ENCODE peak calls at places on chromosomes 13 and 19, in four cellular contexts. C is IMR-90, W is MCF 10A, U is esophagus squamous epithelium. F is an unnamed sample.

GRCh38 chr19:1985588-1986356 is 29.7 kb downstream of the BTBD2 start:
- DNase-seq in U (no peak), W (no peak), C (no peak), F (no peak)

GRCh38 chr19:51259348-51260245 is 8.7 kb downstream of the SIGLECL1 start:
- DNase-seq in W (peak), U (no peak), C (peak), F (peak)

GRCh38 chr13:80830431-80830830 is 489.5 kb upstream of the SPRY2 start:
- DNase-seq in C (no peak), U (no peak), W (peak), F (no peak)

GRCh38 chr19:35154535-35155406 is at the start of gene FXYD5:
- DNase-seq in W (peak), U (no peak), C (peak), F (peak)

GRCh38 chr13:47890146-47890814 is 110.8 kb downstream of the SUCLA2 start:
- DNase-seq in W (peak), U (no peak), C (no peak), F (no peak)

GRCh38 chr13:27194895-27195764 is 23.5 kb upstream of the USP12 start:
- DNase-seq in U (no peak), W (peak), C (peak), F (no peak)

GRCh38 chr19:17737690-17738153 is 13.6 kb upstream of the FCHO1 start:
- DNase-seq in U (no peak), C (peak), W (no peak), F (no peak)

GRCh38 chr13:73335226-73335625 is 276.4 kb downstream of the KLF5 start:
- DNase-seq in W (peak), C (peak), U (no peak), F (no peak)

GRCh38 chr13:31012285-31013024 is 80.0 kb downstream of the TEX26 start:
- DNase-seq in W (peak), C (peak), U (no peak), F (no peak)
- TF ChIP-seq CTCF in W (peak), C (peak), U (no peak), F (no peak)

GRCh38 chr19:32063601-32064000 is 281.8 kb upstream of the ZNF507 start:
- DNase-seq in C (no peak), U (no peak), W (no peak), F (no peak)
- TF ChIP-seq CTCF in C (no peak), U (no peak), W (no peak), F (no peak)

GRCh38 chr19:14375055-14375581 is 6.1 kb upstream of the ADGRE5 start:
- DNase-seq in C (no peak), W (no peak), U (peak), F (peak)
- TF ChIP-seq CTCF in C (no peak), W (no peak), U (no peak), F (no peak)

GRCh38 chr19:5996598-5997320 is 18.8 kb upstream of the RANBP3 start:
- DNase-seq in W (no peak), U (no peak), C (no peak), F (no peak)

GRCh38 chr19:5995606-5996005 is 17.7 kb upstream of the RANBP3 start:
- DNase-seq in U (no peak), W (no peak), C (no peak), F (no peak)

GRCh38 chr19:5999693-6000092 is 21.8 kb upstream of the RANBP3 start:
- DNase-seq in U (no peak), C (no peak), W (no peak), F (no peak)

GRCh38 chr19:5996102-5996501 is 18.2 kb upstream of the RANBP3 start:
- DNase-seq in U (no peak), W (no peak), C (no peak), F (no peak)

DNA sequence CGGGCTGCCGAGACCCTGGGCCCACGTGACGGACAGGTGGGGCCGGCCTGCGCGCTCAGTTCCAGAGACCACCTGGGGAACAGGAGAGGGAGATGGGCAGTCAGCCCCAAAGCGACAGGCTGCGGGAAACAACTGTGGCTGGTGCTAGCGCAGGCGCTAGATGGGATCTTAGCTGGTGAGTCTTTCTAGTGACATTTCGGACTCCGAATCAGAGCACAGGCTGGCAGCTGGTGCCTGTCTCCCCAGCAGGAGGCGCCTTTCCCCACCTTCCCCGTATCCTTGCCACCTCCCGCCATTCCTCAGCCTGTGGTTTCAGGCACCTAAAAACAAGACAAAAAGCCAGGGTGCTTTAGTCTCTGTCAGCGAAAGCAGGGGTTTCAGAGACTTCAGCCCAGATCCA is 19.4 kb upstream of the RANBP3 start:
- DNase-seq in U (no peak), W (no peak), C (no peak), F (no peak)
- TF ChIP-seq CTCF in U (no peak), W (no peak), C (no peak), F (no peak)

DNA sequence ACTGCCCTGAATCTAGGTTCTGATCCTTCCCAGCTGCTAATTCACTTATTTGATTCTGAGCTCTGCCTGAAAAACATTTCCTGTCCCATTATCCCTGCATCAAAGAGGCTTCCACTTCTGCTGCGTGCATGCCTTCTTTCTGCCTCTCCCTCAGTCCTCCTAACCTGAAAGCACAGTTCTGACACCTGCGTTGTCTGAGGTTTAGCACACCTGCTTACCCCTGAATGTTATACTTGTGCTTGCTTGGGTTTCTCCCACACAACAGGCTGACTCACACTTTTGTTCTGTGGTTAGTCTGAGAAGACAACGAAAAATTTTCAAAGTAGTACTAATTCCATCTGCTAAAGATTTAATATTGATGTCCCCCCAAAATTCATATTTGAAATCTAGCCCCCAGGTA is 3.1 kb upstream of the SOHLH2 start:
- DNase-seq in W (no peak), U (no peak), C (no peak), F (no peak)
- TF ChIP-seq CTCF in W (no peak), U (no peak), C (no peak), F (no peak)

DNA sequence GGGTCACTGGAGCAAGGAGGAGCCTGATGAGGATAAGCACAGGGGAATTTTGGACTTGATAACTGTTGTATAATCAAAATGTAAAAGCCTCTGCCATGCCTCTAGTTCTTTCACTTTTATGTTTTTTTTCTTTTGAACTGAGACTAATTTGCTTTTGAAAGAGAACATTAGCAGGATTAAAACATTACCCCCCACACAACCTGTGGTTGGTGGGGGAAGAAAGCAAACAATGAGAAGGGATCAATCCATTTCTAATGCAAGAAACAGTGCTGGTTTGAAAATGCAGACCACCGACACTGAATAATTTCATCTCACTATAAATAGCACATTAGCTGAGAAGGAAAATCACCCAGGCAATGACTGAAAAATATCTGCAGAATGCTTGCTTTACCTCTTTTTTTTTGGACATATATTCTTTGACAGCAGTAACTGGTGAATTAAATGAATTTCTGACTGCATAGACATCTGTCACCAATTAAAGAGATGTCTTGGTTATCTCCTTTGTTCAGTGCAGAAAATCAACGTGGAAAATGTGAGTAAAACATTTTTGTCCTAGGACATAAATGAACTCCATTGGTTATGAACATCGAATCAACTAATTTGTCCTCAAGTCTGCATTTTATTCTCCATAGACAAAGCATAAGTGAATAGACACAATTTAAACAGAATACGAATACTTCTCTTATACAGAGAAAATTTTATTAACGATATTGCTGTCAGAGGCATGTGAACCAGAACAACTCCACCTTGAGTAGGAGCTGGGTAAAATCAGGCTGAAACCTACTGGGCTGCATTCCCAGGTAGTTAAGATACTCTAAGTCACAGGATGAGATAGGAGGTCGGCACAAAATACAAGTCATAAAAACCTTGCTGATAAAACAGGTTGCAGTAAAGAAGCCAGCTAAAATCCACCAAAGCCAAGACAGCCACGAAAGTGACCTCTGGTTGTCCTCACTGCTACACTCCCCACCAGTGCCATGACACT is 48.8 kb upstream of the TRPC4 start:
- DNase-seq in U (no peak), C (no peak), W (no peak), F (no peak)
- TF ChIP-seq CTCF in U (no peak), C (no peak), W (no peak), F (no peak)

GRCh38 chr13:70964124-70964523 is 855.9 kb upstream of the KLHL1 start:
- DNase-seq in C (no peak), W (peak), U (no peak), F (no peak)
- TF ChIP-seq CTCF in C (no peak), W (no peak), U (no peak), F (no peak)

DNA sequence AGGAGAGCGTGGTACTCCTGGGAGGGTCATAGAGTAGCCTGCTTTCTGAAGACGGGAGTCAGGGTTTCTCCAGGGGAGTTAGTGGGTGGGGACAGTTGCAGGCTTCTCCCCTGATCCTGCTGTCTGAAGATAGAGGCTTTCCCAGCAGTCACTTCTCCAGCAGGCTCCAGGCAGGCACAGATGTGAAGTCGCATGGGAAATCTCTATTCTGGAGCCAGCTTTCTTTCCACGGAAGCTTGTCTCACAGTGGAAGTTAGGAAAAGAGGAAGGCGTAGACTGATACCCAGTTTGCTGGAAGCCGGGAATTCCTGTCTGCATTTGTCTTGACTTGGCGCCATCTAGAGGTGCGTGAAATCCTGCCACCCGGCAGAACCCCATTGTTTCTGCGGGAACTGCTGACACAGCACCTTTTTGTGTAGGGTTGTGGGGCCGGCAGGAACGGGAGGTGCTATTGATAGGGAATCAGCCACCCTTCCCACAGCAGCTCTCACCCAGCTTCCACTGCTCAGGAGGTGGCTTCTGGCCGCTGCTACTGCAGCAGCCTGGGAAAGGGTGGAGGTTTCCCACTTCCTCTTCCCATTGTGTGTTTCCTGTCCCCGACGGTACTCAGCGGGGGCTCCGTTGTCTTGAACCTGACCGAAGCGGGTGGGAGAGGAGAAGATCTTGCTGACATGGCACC is 28.5 kb upstream of the NPAS1 start:
- DNase-seq in W (peak), C (peak), U (no peak), F (peak)
- TF ChIP-seq CTCF in W (peak), C (peak), U (peak), F (peak)

DNA sequence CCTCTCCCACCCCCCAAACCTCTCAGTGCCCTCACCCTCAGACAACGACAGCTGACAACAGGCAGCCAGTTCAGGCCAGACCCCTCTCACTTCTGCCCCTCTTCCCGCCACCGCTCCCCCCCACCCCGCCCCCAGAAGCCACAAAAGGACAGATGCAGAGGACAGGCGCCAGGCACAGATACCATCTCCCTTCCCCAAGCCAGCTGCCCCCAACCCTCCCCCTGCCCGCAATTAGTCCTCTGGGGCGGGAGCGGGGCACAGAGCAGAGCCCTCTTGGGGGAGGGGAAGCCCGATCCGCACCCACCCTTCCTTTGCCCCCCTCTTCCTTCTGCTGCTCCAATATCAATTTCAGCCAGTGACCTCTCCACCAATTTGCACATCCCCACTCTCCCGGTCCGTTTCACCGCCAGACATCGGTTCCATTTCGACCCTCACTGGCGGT is 585 bp upstream of the SHD start:
- DNase-seq in C (no peak), U (no peak), W (no peak), F (no peak)
- TF ChIP-seq CTCF in C (no peak), U (no peak), W (no peak), F (no peak)

GRCh38 chr13:51282322-51282721 is 57.2 kb upstream of the SERPINE3 start:
- DNase-seq in W (no peak), U (no peak), C (no peak), F (no peak)

GRCh38 chr13:51286135-51287002 is 53.1 kb upstream of the SERPINE3 start:
- DNase-seq in C (peak), W (peak), U (no peak), F (peak)

GRCh38 chr13:51287758-51288157 is 51.7 kb upstream of the SERPINE3 start:
- DNase-seq in W (no peak), C (no peak), U (no peak), F (no peak)

GRCh38 chr13:51283361-51283760 is 56.1 kb upstream of the SERPINE3 start:
- DNase-seq in W (no peak), C (no peak), U (no peak), F (no peak)

GRCh38 chr13:51284339-51284738 is 55.2 kb upstream of the SERPINE3 start:
- DNase-seq in W (no peak), C (no peak), U (no peak), F (no peak)
- TF ChIP-seq CTCF in W (no peak), C (no peak), U (no peak), F (no peak)

F was measured in GM10248.